ENCODE peak calls at places on chromosome 4, in six cellular contexts. One of them, this sample, is unnamed.

GRCh38 chr4:108980455-108981239 is 217.8 kb upstream of the ETNPPL start:
- DNase-seq in NAMALWA: no peak
- DNase-seq in activated T-cell treated with anti-CD3 and anti-CD28 coated beads, Interleukin-2, amount 50 U/mL, for 24 hours: no peak
- DNase-seq in H54: no peak
- DNase-seq in activated gamma-delta T cell treated with anti-CD3 and anti-CD28 coated beads, Interleukin-2, amount 50 U/mL, for 16 hours: no peak
- DNase-seq in NCI-H1694 treated with DMSO at 0.1 percent for 48 hours: no peak
- DNase-seq in this sample: no peak

GRCh38 chr4:17544831-17545234 is 29.9 kb downstream of the CLRN2 start:
- DNase-seq in NAMALWA: no peak
- DNase-seq in NCI-H1694 treated with DMSO at 0.1 percent for 48 hours: no peak
- DNase-seq in activated gamma-delta T cell treated with anti-CD3 and anti-CD28 coated beads, Interleukin-2, amount 50 U/mL, for 16 hours: no peak
- DNase-seq in activated T-cell treated with anti-CD3 and anti-CD28 coated beads, Interleukin-2, amount 50 U/mL, for 24 hours: no peak
- DNase-seq in H54: no peak
- DNase-seq in this sample: no peak

GRCh38 chr4:5365071-5366008 is 314.1 kb downstream of the STK32B start:
- DNase-seq in activated T-cell treated with anti-CD3 and anti-CD28 coated beads, Interleukin-2, amount 50 U/mL, for 24 hours: no peak
- DNase-seq in NAMALWA: no peak
- DNase-seq in H54: no peak
- DNase-seq in activated gamma-delta T cell treated with anti-CD3 and anti-CD28 coated beads, Interleukin-2, amount 50 U/mL, for 16 hours: no peak
- DNase-seq in NCI-H1694 treated with DMSO at 0.1 percent for 48 hours: no peak
- DNase-seq in this sample: peak; percentile 87

GRCh38 chr4:157076578-157076947 is 613 bp downstream of the GLRB start:
- DNase-seq in NCI-H1694 treated with DMSO at 0.1 percent for 48 hours: no peak
- DNase-seq in H54: no peak
- DNase-seq in activated gamma-delta T cell treated with anti-CD3 and anti-CD28 coated beads, Interleukin-2, amount 50 U/mL, for 16 hours: no peak
- DNase-seq in NAMALWA: no peak
- DNase-seq in activated T-cell treated with anti-CD3 and anti-CD28 coated beads, Interleukin-2, amount 50 U/mL, for 24 hours: no peak
- DNase-seq in this sample: no peak

GRCh38 chr4:8920289-8920965 is 48.8 kb upstream of the HMX1 start:
- DNase-seq in activated T-cell treated with anti-CD3 and anti-CD28 coated beads, Interleukin-2, amount 50 U/mL, for 24 hours: no peak
- DNase-seq in NAMALWA: no peak
- DNase-seq in NCI-H1694 treated with DMSO at 0.1 percent for 48 hours: no peak
- DNase-seq in H54: no peak
- DNase-seq in activated gamma-delta T cell treated with anti-CD3 and anti-CD28 coated beads, Interleukin-2, amount 50 U/mL, for 16 hours: no peak
- DNase-seq in this sample: peak; percentile 13

GRCh38 chr4:955931-956381 is 17.4 kb downstream of the DGKQ start:
- DNase-seq in H54: no peak
- DNase-seq in activated T-cell treated with anti-CD3 and anti-CD28 coated beads, Interleukin-2, amount 50 U/mL, for 24 hours: no peak
- DNase-seq in activated gamma-delta T cell treated with anti-CD3 and anti-CD28 coated beads, Interleukin-2, amount 50 U/mL, for 16 hours: no peak
- DNase-seq in NCI-H1694 treated with DMSO at 0.1 percent for 48 hours: no peak
- DNase-seq in NAMALWA: no peak
- DNase-seq in this sample: no peak

GRCh38 chr4:106305435-106306055 is 10.5 kb downstream of the TBCK start:
- DNase-seq in H54: no peak
- DNase-seq in activated gamma-delta T cell treated with anti-CD3 and anti-CD28 coated beads, Interleukin-2, amount 50 U/mL, for 16 hours: no peak
- DNase-seq in activated T-cell treated with anti-CD3 and anti-CD28 coated beads, Interleukin-2, amount 50 U/mL, for 24 hours: no peak
- DNase-seq in NAMALWA: no peak
- DNase-seq in NCI-H1694 treated with DMSO at 0.1 percent for 48 hours: no peak
- DNase-seq in this sample: no peak

GRCh38 chr4:107299646-107300045 is 263.5 kb upstream of the DKK2 start:
- DNase-seq in NCI-H1694 treated with DMSO at 0.1 percent for 48 hours: no peak
- DNase-seq in NAMALWA: no peak
- DNase-seq in activated T-cell treated with anti-CD3 and anti-CD28 coated beads, Interleukin-2, amount 50 U/mL, for 24 hours: no peak
- DNase-seq in H54: no peak
- DNase-seq in activated gamma-delta T cell treated with anti-CD3 and anti-CD28 coated beads, Interleukin-2, amount 50 U/mL, for 16 hours: no peak
- DNase-seq in this sample: no peak

GRCh38 chr4:175891863-175892262 is 79.8 kb upstream of the GPM6A start:
- DNase-seq in NCI-H1694 treated with DMSO at 0.1 percent for 48 hours: peak; percentile 5
- DNase-seq in NAMALWA: peak; percentile 68
- DNase-seq in activated gamma-delta T cell treated with anti-CD3 and anti-CD28 coated beads, Interleukin-2, amount 50 U/mL, for 16 hours: no peak
- DNase-seq in activated T-cell treated with anti-CD3 and anti-CD28 coated beads, Interleukin-2, amount 50 U/mL, for 24 hours: no peak
- DNase-seq in H54: no peak
- DNase-seq in this sample: no peak

GRCh38 chr4:43564601-43565000 is 672.1 kb downstream of the GRXCR1 start:
- DNase-seq in NCI-H1694 treated with DMSO at 0.1 percent for 48 hours: peak; percentile 69
- DNase-seq in NAMALWA: no peak
- DNase-seq in H54: no peak
- DNase-seq in activated T-cell treated with anti-CD3 and anti-CD28 coated beads, Interleukin-2, amount 50 U/mL, for 24 hours: no peak
- DNase-seq in activated gamma-delta T cell treated with anti-CD3 and anti-CD28 coated beads, Interleukin-2, amount 50 U/mL, for 16 hours: no peak
- DNase-seq in this sample: no peak

GRCh38 chr4:3388461-3389185 is 53.1 kb upstream of the HGFAC start:
- DNase-seq in activated gamma-delta T cell treated with anti-CD3 and anti-CD28 coated beads, Interleukin-2, amount 50 U/mL, for 16 hours: no peak
- DNase-seq in H54: no peak
- DNase-seq in NCI-H1694 treated with DMSO at 0.1 percent for 48 hours: no peak
- DNase-seq in NAMALWA: peak; percentile 72
- DNase-seq in activated T-cell treated with anti-CD3 and anti-CD28 coated beads, Interleukin-2, amount 50 U/mL, for 24 hours: no peak
- DNase-seq in this sample: peak; percentile 68